ENCODE peak calls at places on chromosomes 13 and 19, in nine cellular contexts. S, A, P, K, M, E, I, Z and G are unnamed samples.

GRCh38 chr19:45798995-45799517 is 6.4 kb upstream of the DMWD start:
- DNase-seq in Z (no peak), M (peak), I (peak), S (peak), A (peak), K (peak), P (peak), E (no peak), G (no peak)

GRCh38 chr19:11138659-11139526 is 16.7 kb downstream of the SPC24 start:
- DNase-seq in P (peak), K (peak), Z (peak), E (peak), M (peak), S (peak), I (no peak), A (peak), G (peak)

GRCh38 chr19:43564800-43565199 is 10.5 kb downstream of the XRCC1 start:
- DNase-seq in E (no peak), I (no peak), K (no peak), P (no peak), M (no peak), Z (no peak), S (no peak), A (no peak), G (no peak)

GRCh38 chr13:36870050-36870692 is 49.9 kb downstream of the SMAD9 start:
- DNase-seq in M (no peak), P (no peak), I (no peak), K (no peak), Z (no peak), A (no peak), S (no peak), E (no peak), G (no peak)

GRCh38 chr13:43237616-43238015 is 214.2 kb downstream of the DNAJC15 start:
- DNase-seq in P (no peak), A (no peak), Z (no peak), I (no peak), M (no peak), K (no peak), E (no peak), S (no peak), G (no peak)

GRCh38 chr13:75225288-75225687 is 256.7 kb downstream of the TBC1D4 start:
- DNase-seq in M (no peak), I (no peak), K (no peak), P (no peak), S (no peak), Z (no peak), E (no peak), A (no peak), G (no peak)

GRCh38 chr13:26022538-26023292 is 29.1 kb downstream of the SHISA2 start:
- DNase-seq in Z (peak), A (no peak), P (peak), S (peak), I (no peak), E (no peak), K (peak), M (peak), G (no peak)

GRCh38 chr19:29530549-29531457 is 5.0 kb downstream of the VSTM2B start:
- DNase-seq in E (peak), Z (no peak), K (no peak), S (no peak), P (no peak), M (no peak), I (peak), A (no peak), G (no peak)

GRCh38 chr19:50387868-50388245 is 3.7 kb downstream of the POLD1 start:
- DNase-seq in P (no peak), I (no peak), Z (no peak), A (no peak), E (no peak), M (no peak), S (no peak), K (no peak), G (no peak)

GRCh38 chr19:44539236-44539819 is 9.9 kb upstream of the CEACAM20 start:
- DNase-seq in K (no peak), E (no peak), I (no peak), P (peak), S (no peak), M (no peak), A (no peak), Z (no peak), G (no peak)

GRCh38 chr13:72983085-72983768 is 75.6 kb upstream of the KLF5 start:
- DNase-seq in E (no peak), K (no peak), P (peak), I (no peak), A (no peak), M (no peak), Z (no peak), S (no peak), G (no peak)

GRCh38 chr19:4594199-4594598 is 34.7 kb upstream of the SEMA6B start:
- DNase-seq in E (no peak), K (no peak), I (no peak), A (no peak), P (peak), S (no peak), Z (no peak), M (no peak), G (no peak)

GRCh38 chr19:1512671-1513491 is at the start of gene ADAMTSL5:
- DNase-seq in E (no peak), M (peak), Z (no peak), A (no peak), K (peak), I (peak), P (no peak), S (peak), G (no peak)

GRCh38 chr13:105990256-105990958 is 545.1 kb downstream of the EFNB2 start:
- DNase-seq in I (no peak), P (peak), A (no peak), K (no peak), E (no peak), M (no peak), S (no peak), Z (no peak), G (no peak)

GRCh38 chr19:39970424-39970673 is 616 bp upstream of the PSMC4 start:
- DNase-seq in E (no peak), A (no peak), M (no peak), P (no peak), K (no peak), I (no peak), Z (no peak), S (no peak), G (no peak)

GRCh38 chr19:39968789-39969188 is 2.2 kb upstream of the PSMC4 start:
- DNase-seq in K (no peak), S (no peak), Z (no peak), I (no peak), M (no peak), E (no peak), A (no peak), P (no peak), G (no peak)

GRCh38 chr19:39970674-39971379 is at the start of gene PSMC4:
- DNase-seq in P (peak), E (peak), I (peak), M (peak), A (peak), Z (peak), S (peak), K (peak), G (peak)

GRCh38 chr19:39969266-39969665 is 1.7 kb upstream of the PSMC4 start:
- DNase-seq in K (no peak), A (no peak), M (no peak), Z (no peak), S (no peak), P (no peak), E (no peak), I (no peak), G (no peak)

GRCh38 chr19:39969681-39970423 is 1.1 kb upstream of the PSMC4 start:
- DNase-seq in A (no peak), M (no peak), I (peak), P (no peak), E (no peak), S (no peak), K (no peak), Z (no peak), G (no peak)
- H3K27ac ChIP-seq in A (peak), M (peak), I (peak), P (peak), E (peak), S (peak), K (peak), Z (peak), G (peak)

GRCh38 chr13:33480561-33480960 is 195.0 kb upstream of the STARD13 start:
- DNase-seq in I (no peak), E (no peak), A (no peak), K (no peak), Z (no peak), M (no peak), P (no peak), S (no peak), G (no peak)

GRCh38 chr13:33487575-33488243 is 202.2 kb upstream of the STARD13 start:
- DNase-seq in I (no peak), S (no peak), A (no peak), P (no peak), Z (no peak), M (no peak), E (no peak), K (peak), G (no peak)

GRCh38 chr13:33483471-33483870 is 197.9 kb upstream of the STARD13 start:
- DNase-seq in E (no peak), K (no peak), A (no peak), I (no peak), M (no peak), P (no peak), S (no peak), Z (no peak), G (no peak)

GRCh38 chr13:33489563-33489962 is 204.0 kb upstream of the STARD13 start:
- DNase-seq in E (no peak), S (no peak), P (no peak), Z (no peak), K (no peak), M (no peak), A (no peak), I (no peak), G (no peak)

DNA sequence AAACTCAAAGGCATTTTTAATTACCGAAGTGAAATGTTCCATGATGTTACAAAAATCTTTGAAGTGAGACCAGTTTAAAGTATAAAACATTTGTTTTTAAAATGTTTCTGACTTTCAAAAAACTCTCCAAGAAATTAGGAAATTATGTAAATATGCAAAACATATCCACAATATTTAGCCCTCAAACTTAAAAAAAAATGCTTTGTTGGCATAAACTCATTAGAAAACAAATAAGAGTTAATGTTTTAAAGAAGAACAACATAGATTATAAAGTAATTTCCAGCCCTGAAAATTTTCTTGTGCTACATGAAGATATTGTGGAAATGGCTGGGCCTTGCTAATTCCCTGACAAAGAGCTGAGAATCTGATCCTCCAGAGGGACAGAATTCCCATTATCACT is 199.7 kb upstream of the STARD13 start:
- DNase-seq in I (no peak), K (no peak), A (no peak), Z (no peak), E (no peak), P (no peak), S (no peak), M (no peak), G (no peak)
- H3K27ac ChIP-seq in I (no peak), K (no peak), A (no peak), Z (no peak), E (no peak), P (no peak), S (no peak), M (no peak), G (no peak)

GRCh38 chr13:109604894-109605293 is 181.5 kb downstream of the IRS2 start:
- DNase-seq in S (no peak), I (no peak), Z (no peak), M (no peak), P (no peak), K (no peak), A (no peak), E (no peak), G (no peak)

GRCh38 chr13:109608503-109608902 is 177.9 kb downstream of the IRS2 start:
- DNase-seq in A (no peak), Z (no peak), S (no peak), P (no peak), K (no peak), E (no peak), M (no peak), I (no peak), G (no peak)

GRCh38 chr13:109605846-109606245 is 180.5 kb downstream of the IRS2 start:
- DNase-seq in K (no peak), S (no peak), A (no peak), M (no peak), P (no peak), I (no peak), E (no peak), Z (no peak), G (no peak)

GRCh38 chr13:109608032-109608431 is 178.4 kb downstream of the IRS2 start:
- DNase-seq in Z (no peak), K (no peak), A (no peak), S (no peak), E (no peak), I (no peak), M (no peak), P (no peak), G (no peak)

GRCh38 chr13:109606404-109607028 is 179.9 kb downstream of the IRS2 start:
- DNase-seq in S (no peak), K (no peak), E (no peak), M (no peak), Z (no peak), P (no peak), I (no peak), A (no peak), G (no peak)
- H3K27ac ChIP-seq in S (no peak), K (no peak), E (no peak), M (no peak), Z (no peak), P (no peak), I (no peak), A (no peak), G (no peak)

GRCh38 chr19:8305798-8306197 is 2.4 kb downstream of the CD320 start:
- DNase-seq in E (peak), K (no peak), I (peak), Z (peak), P (no peak), M (no peak), S (peak), A (no peak), G (no peak)
- H3K27ac ChIP-seq in E (no peak), K (no peak), I (no peak), Z (no peak), P (no peak), M (no peak), S (peak), A (no peak), G (no peak)

GRCh38 chr19:27795369-27795768 is 1417.6 kb downstream of the UQCRFS1 start:
- DNase-seq in I (no peak), Z (no peak), A (no peak), P (no peak), K (no peak), S (no peak), E (no peak), M (no peak), G (no peak)
- H3K27ac ChIP-seq in I (no peak), Z (no peak), A (no peak), P (no peak), K (no peak), S (no peak), E (no peak), M (no peak), G (no peak)